ENCODE peak calls at places on chromosomes 3 and 15, in eight cellular contexts. F is lung microvascular endothelial cell; O is posterior vena cava; S is naive thymus-derived CD4-positive, alpha-beta T cell; J is NCI-H1105; I is T-cell; K is NCI-H2029; R is HCT116. A is an unnamed sample.

GRCh38 chr3:156658732-156659090 is 15.7 kb upstream of the TIPARP start:
- DNase-seq in F (no peak), R (no peak), I (no peak), S (no peak), K (no peak), J (no peak), O (no peak), A (no peak)

GRCh38 chr3:134655706-134656105 is 4.9 kb upstream of the KY start:
- DNase-seq in K (no peak), R (no peak), F (no peak), I (no peak), S (no peak), O (no peak), J (no peak), A (no peak)

GRCh38 chr15:100833432-100834389 is 45.9 kb upstream of the ALDH1A3 start:
- DNase-seq in I (no peak), O (no peak), K (no peak), J (no peak), S (no peak), F (no peak), R (no peak), A (no peak)

GRCh38 chr3:63343674-63344073 is 65.6 kb downstream of the SYNPR start:
- DNase-seq in J (peak), F (peak), I (no peak), S (no peak), R (peak), O (peak), K (peak), A (peak)

GRCh38 chr3:167564612-167565011 is 89.1 kb downstream of the WDR49 start:
- DNase-seq in S (no peak), F (no peak), R (no peak), K (no peak), I (no peak), J (no peak), O (no peak), A (no peak)

GRCh38 chr15:38130739-38131498 is 121.7 kb upstream of the SPRED1 start:
- DNase-seq in R (no peak), I (no peak), J (no peak), K (no peak), F (peak), O (peak), S (no peak), A (no peak)

GRCh38 chr3:16653712-16654111 is 48.5 kb upstream of the DAZL start:
- DNase-seq in I (no peak), S (no peak), F (no peak), K (no peak), R (no peak), J (no peak), O (no peak), A (no peak)

GRCh38 chr3:39249453-39250115 is 30.3 kb downstream of the CX3CR1 start:
- DNase-seq in I (no peak), R (no peak), O (no peak), J (no peak), F (no peak), S (no peak), K (no peak), A (no peak)

GRCh38 chr3:10389995-10390394 is 69.1 kb upstream of the SEC13 start:
- DNase-seq in F (no peak), K (no peak), R (no peak), O (peak), S (no peak), J (no peak), I (no peak), A (no peak)

GRCh38 chr15:49145651-49146609 is 9.5 kb downstream of the COPS2 start:
- DNase-seq in I (peak), K (no peak), R (peak), S (peak), J (peak), O (no peak), F (peak), A (no peak)

GRCh38 chr3:13796683-13797460 is 83.0 kb downstream of the WNT7A start:
- DNase-seq in I (no peak), F (no peak), R (no peak), K (no peak), S (no peak), O (peak), J (no peak), A (no peak)

GRCh38 chr3:114861666-114862065 is 285.4 kb downstream of the ZBTB20 start:
- DNase-seq in R (no peak), F (no peak), J (no peak), K (no peak), O (no peak), I (no peak), S (no peak), A (no peak)

GRCh38 chr15:62306851-62307504 is 141.9 kb upstream of the C2CD4B start:
- DNase-seq in S (no peak), O (no peak), J (peak), F (peak), K (peak), R (peak), I (no peak), A (peak)

GRCh38 chr15:92510163-92510882 is 116.6 kb downstream of the ST8SIA2 start:
- DNase-seq in K (no peak), J (no peak), F (no peak), O (no peak), S (no peak), I (no peak), R (no peak), A (no peak)

GRCh38 chr3:182490601-182491485 is 302.5 kb upstream of the ATP11B start:
- DNase-seq in J (peak), K (peak), O (no peak), R (peak), F (peak), S (no peak), I (no peak), A (peak)

GRCh38 chr3:188171682-188172467 is 17.9 kb downstream of the LPP start:
- DNase-seq in I (no peak), R (no peak), S (no peak), J (no peak), F (no peak), O (no peak), K (no peak), A (no peak)

GRCh38 chr3:123064506-123064905 is 2.3 kb upstream of the PDIA5 start:
- DNase-seq in R (no peak), I (no peak), K (no peak), J (no peak), O (no peak), F (no peak), S (no peak), A (no peak)

A was measured in pulmonary artery endothelial cell.